ENCODE peak calls at places on chromosome 10, in seven cellular contexts. B is foreskin fibroblast, M is colonic mucosa, A is nephron progenitor cell, F is endothelial cell, J is activated T-cell treated with anti-CD3 and anti-CD28 coated beads for 24 hours, X is fibroblast of mammary gland. R is an unnamed sample.

GRCh38 chr10:62038609-62039190 is 137.2 kb downstream of the ARID5B start:
- DNase-seq in M (peak), X (peak), F (peak), B (peak), J (peak), A (peak), R (peak)

GRCh38 chr10:70478191-70479160 is at the start of gene PALD1:
- DNase-seq in J (peak), M (peak), X (peak), B (peak), A (peak), F (peak), R (peak)

GRCh38 chr10:100568937-100569336 is 33.2 kb downstream of the HIF1AN start:
- DNase-seq in F (no peak), J (no peak), A (no peak), B (no peak), X (no peak), M (no peak), R (no peak)

GRCh38 chr10:14302035-14302434 is 28.7 kb downstream of the FRMD4A start:
- DNase-seq in A (no peak), B (peak), M (no peak), X (peak), J (no peak), F (no peak), R (no peak)

GRCh38 chr10:91410638-91411367 is 659 bp downstream of the HECTD2 start:
- DNase-seq in B (peak), F (no peak), M (peak), J (peak), A (no peak), X (peak), R (peak)

GRCh38 chr10:58414270-58415041 is 29.2 kb downstream of the TFAM start:
- DNase-seq in M (no peak), A (no peak), F (no peak), X (peak), J (no peak), B (peak), R (no peak)

GRCh38 chr10:22816298-22816653 is 101.9 kb upstream of the PIP4K2A start:
- DNase-seq in M (no peak), X (peak), J (no peak), A (no peak), B (peak), F (no peak), R (no peak)

GRCh38 chr10:80163741-80164341 is 31.3 kb downstream of the PLAC9 start:
- DNase-seq in B (peak), J (no peak), X (peak), F (no peak), M (peak), A (no peak), R (no peak)

GRCh38 chr10:59360605-59361515 is 1.5 kb downstream of the FAM13C start:
- DNase-seq in J (no peak), B (no peak), M (no peak), X (no peak), A (no peak), F (no peak), R (no peak)

GRCh38 chr10:80507484-80507880 is 30.2 kb upstream of the SH2D4B start:
- DNase-seq in X (peak), F (no peak), M (no peak), J (no peak), A (no peak), B (no peak), R (no peak)

GRCh38 chr10:129372168-129372567 is 94.9 kb upstream of the MGMT start:
- DNase-seq in B (no peak), M (no peak), X (no peak), F (no peak), J (no peak), A (no peak), R (no peak)

GRCh38 chr10:94198324-94198723 is 164.4 kb downstream of the NOC3L start:
- DNase-seq in F (no peak), B (no peak), J (no peak), A (no peak), M (no peak), X (no peak), R (no peak)

GRCh38 chr10:61793760-61794713 is 107.5 kb upstream of the ARID5B start:
- DNase-seq in M (no peak), B (peak), X (peak), J (no peak), A (no peak), F (no peak), R (no peak)

GRCh38 chr10:133397938-133398337 is 4.0 kb downstream of the MTG1 start:
- DNase-seq in M (no peak), X (peak), A (no peak), J (no peak), B (peak), F (no peak), R (no peak)

GRCh38 chr10:100744136-100744979 is 1.0 kb upstream of the PAX2 start:
- DNase-seq in M (no peak), F (no peak), X (no peak), A (peak), B (no peak), J (no peak), R (peak)

GRCh38 chr10:88270871-88271713 is 312.0 kb downstream of the RNLS start:
- DNase-seq in J (peak), A (peak), B (peak), X (peak), F (no peak), M (no peak), R (no peak)

GRCh38 chr10:123014772-123015171 is 6.0 kb downstream of the ACADSB start:
- DNase-seq in X (no peak), J (no peak), M (no peak), A (no peak), B (no peak), F (no peak), R (no peak)

GRCh38 chr10:27019827-27020226 is 80.5 kb downstream of the ANKRD26 start:
- DNase-seq in F (no peak), J (no peak), A (no peak), X (peak), B (peak), M (no peak), R (no peak)

GRCh38 chr10:23512355-23513058 is 73.6 kb downstream of the OTUD1 start:
- DNase-seq in M (no peak), B (peak), J (no peak), X (peak), A (no peak), F (no peak), R (no peak)

GRCh38 chr10:70191906-70192305 is 21.6 kb upstream of the SAR1A start:
- DNase-seq in F (no peak), B (peak), X (peak), A (no peak), M (no peak), J (no peak), R (no peak)

GRCh38 chr10:87817291-87817872 is 644 bp downstream of the ATAD1 start:
- DNase-seq in X (no peak), J (no peak), B (peak), M (no peak), A (no peak), F (no peak), R (no peak)

GRCh38 chr10:35783305-35783838 is 141.3 kb upstream of the FZD8 start:
- DNase-seq in M (no peak), J (no peak), A (no peak), F (no peak), X (peak), B (peak), R (no peak)

GRCh38 chr10:22340362-22341189 is 4.7 kb upstream of the SPAG6 start:
- DNase-seq in X (peak), F (peak), A (peak), M (peak), J (no peak), B (peak), R (peak)

GRCh38 chr10:119919823-119920222 is 27.3 kb downstream of the SEC23IP start:
- DNase-seq in J (no peak), B (no peak), M (no peak), F (no peak), A (no peak), X (no peak), R (no peak)

GRCh38 chr10:19728376-19728775 is 87.9 kb upstream of the PLXDC2 start:
- DNase-seq in M (no peak), J (no peak), F (no peak), A (no peak), B (no peak), X (no peak), R (peak)

GRCh38 chr10:6072215-6072941 is 10.2 kb upstream of the IL2RA start:
- DNase-seq in B (no peak), J (no peak), M (no peak), X (no peak), A (no peak), F (no peak), R (no peak)

GRCh38 chr10:108360187-108360586 is 1195.7 kb upstream of the SORCS1 start:
- DNase-seq in M (no peak), B (peak), F (no peak), J (no peak), X (peak), A (no peak), R (no peak)

GRCh38 chr10:72126184-72126871 is 38.0 kb upstream of the SPOCK2 start:
- DNase-seq in M (no peak), X (peak), A (no peak), F (no peak), B (peak), J (no peak), R (no peak)

GRCh38 chr10:130915065-130915464 is 396.5 kb downstream of the TCERG1L start:
- DNase-seq in B (no peak), X (no peak), J (no peak), F (no peak), A (no peak), M (no peak), R (no peak)

GRCh38 chr10:114681542-114681941 is 23.5 kb upstream of the ABLIM1 start:
- DNase-seq in M (no peak), A (no peak), X (peak), B (no peak), F (no peak), J (no peak), R (no peak)

GRCh38 chr10:2464476-2464875 is 602.9 kb upstream of the PFKP start:
- DNase-seq in X (no peak), A (no peak), M (no peak), B (no peak), J (no peak), F (no peak), R (no peak)

GRCh38 chr10:12531305-12531738 is 182.0 kb downstream of the CAMK1D start:
- DNase-seq in B (peak), F (no peak), X (peak), M (peak), J (no peak), A (no peak), R (no peak)

GRCh38 chr10:7445474-7446135 is 34.8 kb upstream of the SFMBT2 start:
- DNase-seq in B (no peak), J (no peak), X (no peak), A (no peak), M (no peak), F (no peak), R (no peak)

GRCh38 chr10:17029581-17030271 is 99.9 kb downstream of the CUBN start:
- DNase-seq in A (no peak), M (peak), X (peak), F (peak), J (peak), B (peak), R (no peak)

GRCh38 chr10:99711129-99711719 is 20.7 kb downstream of the COX15 start:
- DNase-seq in X (peak), M (peak), B (peak), J (no peak), F (peak), A (peak), R (no peak)